ENCODE peak calls at places on chromosome 13, in four cellular contexts. One of them, this sample, is unnamed.
A peak's percentile ranks its signal among the peaks of the same experiment; 100 is the strongest.

GRCh38 chr13:72634859-72635258 is 92.6 kb downstream of the MZT1 start:
- DNase-seq in esophagus squamous epithelium: no peak
- DNase-seq in uterus: no peak
- DNase-seq in cardiac fibroblast: no peak
- DNase-seq in this sample: no peak

GRCh38 chr13:20528451-20528850 is 2.8 kb upstream of the CRYL1 start:
- DNase-seq in esophagus squamous epithelium: no peak
- DNase-seq in uterus: no peak
- DNase-seq in cardiac fibroblast: no peak
- DNase-seq in this sample: no peak

GRCh38 chr13:97573011-97573410 is 139.0 kb downstream of the RAP2A start:
- DNase-seq in esophagus squamous epithelium: no peak
- DNase-seq in uterus: no peak
- DNase-seq in cardiac fibroblast: no peak
- DNase-seq in this sample: no peak

GRCh38 chr13:25065974-25066770 is 29.8 kb upstream of the PABPC3 start:
- DNase-seq in esophagus squamous epithelium: no peak
- DNase-seq in uterus: no peak
- DNase-seq in cardiac fibroblast: no peak
- DNase-seq in this sample: no peak

GRCh38 chr13:29595380-29596063 is at the start of gene SLC7A1:
- DNase-seq in esophagus squamous epithelium: peak; percentile 16
- DNase-seq in uterus: peak; percentile 77
- DNase-seq in cardiac fibroblast: peak; percentile 71
- DNase-seq in this sample: peak; percentile 44

GRCh38 chr13:95644611-95645052 is at the start of gene DZIP1:
- DNase-seq in esophagus squamous epithelium: no peak
- DNase-seq in uterus: peak; percentile 85
- DNase-seq in cardiac fibroblast: peak; percentile 87
- DNase-seq in this sample: peak; percentile 74

GRCh38 chr13:108962652-108963051 is 333.2 kb downstream of the MYO16 start:
- DNase-seq in esophagus squamous epithelium: no peak
- DNase-seq in uterus: no peak
- DNase-seq in cardiac fibroblast: peak; percentile 34
- DNase-seq in this sample: no peak

GRCh38 chr13:94661396-94661795 is 50.9 kb downstream of the SOX21 start:
- DNase-seq in esophagus squamous epithelium: no peak
- DNase-seq in uterus: no peak
- DNase-seq in cardiac fibroblast: no peak
- DNase-seq in this sample: no peak

GRCh38 chr13:27496851-27497250 is 46.5 kb upstream of the MTIF3 start:
- DNase-seq in esophagus squamous epithelium: no peak
- DNase-seq in uterus: no peak
- DNase-seq in cardiac fibroblast: no peak
- DNase-seq in this sample: no peak

GRCh38 chr13:68368922-68369321 is 1138.8 kb upstream of the PCDH9 start:
- DNase-seq in esophagus squamous epithelium: no peak
- DNase-seq in uterus: no peak
- DNase-seq in cardiac fibroblast: no peak
- DNase-seq in this sample: no peak

GRCh38 chr13:49296659-49297058 is 48.9 kb downstream of the CDADC1 start:
- DNase-seq in esophagus squamous epithelium: no peak
- DNase-seq in uterus: no peak
- DNase-seq in cardiac fibroblast: no peak
- DNase-seq in this sample: no peak

GRCh38 chr13:49240017-49240416 is 7.7 kb upstream of the CDADC1 start:
- DNase-seq in esophagus squamous epithelium: no peak
- DNase-seq in uterus: no peak
- DNase-seq in cardiac fibroblast: peak; percentile 66
- DNase-seq in this sample: no peak

GRCh38 chr13:106507560-106508274 is 27.7 kb downstream of the EFNB2 start:
- DNase-seq in esophagus squamous epithelium: no peak
- DNase-seq in uterus: peak; percentile 25
- DNase-seq in cardiac fibroblast: peak; percentile 97
- DNase-seq in this sample: no peak

GRCh38 chr13:43046259-43046658 is 22.9 kb downstream of the DNAJC15 start:
- DNase-seq in esophagus squamous epithelium: no peak
- DNase-seq in uterus: no peak
- DNase-seq in cardiac fibroblast: no peak
- DNase-seq in this sample: no peak

GRCh38 chr13:47291116-47291656 is 394.3 kb upstream of the HTR2A start:
- DNase-seq in esophagus squamous epithelium: no peak
- DNase-seq in uterus: no peak
- DNase-seq in cardiac fibroblast: no peak
- DNase-seq in this sample: no peak

GRCh38 chr13:33541962-33542308 is 256.4 kb upstream of the STARD13 start:
- DNase-seq in esophagus squamous epithelium: no peak
- DNase-seq in uterus: no peak
- DNase-seq in cardiac fibroblast: no peak
- DNase-seq in this sample: no peak

GRCh38 chr13:31722684-31723083 is 16.6 kb upstream of the RXFP2 start:
- DNase-seq in esophagus squamous epithelium: no peak
- DNase-seq in uterus: no peak
- DNase-seq in cardiac fibroblast: peak; percentile 8
- DNase-seq in this sample: no peak

GRCh38 chr13:96816261-96816660 is 178.0 kb downstream of the OXGR1 start:
- DNase-seq in esophagus squamous epithelium: no peak
- DNase-seq in uterus: no peak
- DNase-seq in cardiac fibroblast: peak; percentile 92
- DNase-seq in this sample: no peak

GRCh38 chr13:36997716-36998427 is 1.3 kb downstream of the ALG5 start:
- DNase-seq in esophagus squamous epithelium: no peak
- DNase-seq in uterus: no peak
- DNase-seq in cardiac fibroblast: peak; percentile 58
- DNase-seq in this sample: no peak

GRCh38 chr13:97429681-97430081 is 4.3 kb upstream of the RAP2A start:
- DNase-seq in esophagus squamous epithelium: no peak
- DNase-seq in uterus: no peak
- DNase-seq in cardiac fibroblast: peak; percentile 55
- DNase-seq in this sample: no peak

GRCh38 chr13:68551701-68552522 is 1321.8 kb upstream of the PCDH9 start:
- DNase-seq in esophagus squamous epithelium: no peak
- DNase-seq in uterus: no peak
- DNase-seq in cardiac fibroblast: no peak
- DNase-seq in this sample: no peak

GRCh38 chr13:98507060-98507797 is 69.7 kb downstream of the STK24 start:
- DNase-seq in esophagus squamous epithelium: no peak
- DNase-seq in uterus: no peak
- DNase-seq in cardiac fibroblast: no peak
- DNase-seq in this sample: peak; percentile 80

DNA sequence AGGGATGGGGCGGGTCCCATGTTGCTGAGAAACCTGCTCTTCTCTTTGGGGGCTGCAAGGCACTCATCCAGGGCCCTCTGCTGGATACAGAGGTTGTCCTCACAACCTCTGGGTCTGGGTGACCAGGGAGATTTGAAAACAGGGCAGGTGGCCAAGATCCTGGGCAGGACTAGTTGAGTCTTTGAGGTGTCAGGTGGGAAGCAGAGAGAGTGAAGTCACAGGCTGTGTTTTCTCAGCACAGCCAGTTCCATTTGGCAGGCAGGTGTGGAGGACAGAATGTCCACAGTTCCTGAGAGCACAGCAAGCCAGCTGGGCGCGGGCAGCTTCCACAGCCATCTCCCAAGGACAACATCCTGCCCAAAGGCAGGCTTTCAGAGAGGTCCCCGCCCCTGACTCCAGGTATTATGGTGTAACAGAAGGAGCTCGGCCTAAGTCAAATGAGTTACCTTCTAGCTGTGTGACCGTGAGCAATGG is 118.8 kb downstream of the NUFIP1 start:
- DNase-seq in esophagus squamous epithelium: no peak
- DNase-seq in uterus: no peak
- DNase-seq in cardiac fibroblast: no peak
- DNase-seq in this sample: peak; percentile 30
- TF ChIP-seq CTCF in esophagus squamous epithelium: no peak
- TF ChIP-seq CTCF in uterus: no peak
- TF ChIP-seq CTCF in cardiac fibroblast: no peak
- TF ChIP-seq CTCF in this sample: peak; percentile 30

GRCh38 chr13:110562696-110563462 is 1.4 kb upstream of the RAB20 start:
- DNase-seq in esophagus squamous epithelium: no peak
- DNase-seq in uterus: no peak
- DNase-seq in cardiac fibroblast: no peak
- DNase-seq in this sample: no peak
- H3K4me3 ChIP-seq in esophagus squamous epithelium: peak overlapping the region; percentile 86
- H3K4me3 ChIP-seq in uterus: peak overlapping the region; percentile 51
- H3K4me3 ChIP-seq in cardiac fibroblast: peak overlapping the region; percentile 86
- H3K4me3 ChIP-seq in this sample: peak overlapping the region; percentile 87

GRCh38 chr13:40779796-40780285 is 8.9 kb upstream of the MRPS31 start:
- DNase-seq in esophagus squamous epithelium: no peak
- DNase-seq in uterus: no peak
- DNase-seq in cardiac fibroblast: no peak
- DNase-seq in this sample: no peak

GRCh38 chr13:40780822-40781401 is 8.5 kb upstream of the SLC25A15 start:
- DNase-seq in esophagus squamous epithelium: no peak
- DNase-seq in uterus: no peak
- DNase-seq in cardiac fibroblast: peak; percentile 19
- DNase-seq in this sample: no peak

GRCh38 chr13:40777166-40777956 is 6.4 kb upstream of the MRPS31 start:
- DNase-seq in esophagus squamous epithelium: no peak
- DNase-seq in uterus: no peak
- DNase-seq in cardiac fibroblast: peak; percentile 72
- DNase-seq in this sample: peak; percentile 47

GRCh38 chr13:40777957-40778235 is 6.9 kb upstream of the MRPS31 start:
- DNase-seq in esophagus squamous epithelium: no peak
- DNase-seq in uterus: no peak
- DNase-seq in cardiac fibroblast: no peak
- DNase-seq in this sample: no peak

GRCh38 chr13:40779049-40779448 is 8.1 kb upstream of the MRPS31 start:
- DNase-seq in esophagus squamous epithelium: no peak
- DNase-seq in uterus: no peak
- DNase-seq in cardiac fibroblast: no peak
- DNase-seq in this sample: no peak
- TF ChIP-seq CTCF in esophagus squamous epithelium: no peak
- TF ChIP-seq CTCF in uterus: no peak
- TF ChIP-seq CTCF in cardiac fibroblast: no peak
- TF ChIP-seq CTCF in this sample: no peak

GRCh38 chr13:91868351-91868750 is 469.9 kb downstream of the GPC5 start:
- DNase-seq in esophagus squamous epithelium: no peak
- DNase-seq in uterus: no peak
- DNase-seq in cardiac fibroblast: no peak
- DNase-seq in this sample: no peak
- H3K4me3 ChIP-seq in esophagus squamous epithelium: no peak overlapping the region
- H3K4me3 ChIP-seq in uterus: no peak overlapping the region
- H3K4me3 ChIP-seq in cardiac fibroblast: no peak overlapping the region
- H3K4me3 ChIP-seq in this sample: no peak overlapping the region

DNA sequence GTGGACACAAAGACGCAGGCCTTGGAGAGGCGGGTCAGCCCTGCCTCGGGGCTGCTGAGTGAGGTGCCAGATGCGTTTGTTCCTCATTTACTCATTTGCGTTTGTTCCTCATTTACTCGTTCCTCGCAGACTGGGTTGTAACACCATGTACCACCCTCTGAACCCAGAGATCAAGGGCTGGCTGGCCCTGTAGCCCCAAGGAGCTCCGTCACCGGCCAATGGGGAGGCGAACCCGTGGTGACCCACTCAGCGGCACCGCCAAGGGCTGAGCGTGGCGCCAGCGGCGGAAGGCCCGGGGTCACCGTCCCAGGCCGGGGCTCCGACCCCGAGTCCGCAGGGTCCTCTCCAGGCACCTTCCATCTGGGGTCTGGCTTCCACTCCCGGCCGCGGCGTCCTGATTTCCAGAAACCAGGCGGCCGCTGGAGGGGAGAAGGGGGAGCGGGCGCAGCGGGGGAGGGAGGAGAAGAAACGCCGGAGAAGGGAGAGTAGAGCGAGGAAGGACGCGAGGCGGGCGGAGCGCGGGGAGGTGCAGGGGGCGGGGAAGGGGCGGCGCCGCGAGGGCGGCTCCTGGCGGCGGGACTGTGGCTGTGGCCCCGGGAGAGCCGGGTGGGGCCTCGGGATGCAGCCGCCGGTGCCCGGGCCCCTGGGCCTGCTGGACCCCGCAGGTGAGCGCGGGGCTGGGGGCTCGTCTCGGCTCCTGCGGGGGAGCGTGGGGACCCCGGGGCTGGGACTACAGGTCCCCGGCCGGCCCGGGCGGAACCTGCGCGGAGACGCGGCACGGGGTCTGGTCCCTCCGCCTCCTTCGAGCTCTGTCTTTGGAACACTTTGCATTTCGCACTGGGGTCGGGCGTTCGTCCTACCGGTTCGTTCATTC is at the start of gene TMEM255B:
- DNase-seq in esophagus squamous epithelium: peak; percentile 32
- DNase-seq in uterus: peak; percentile 88
- DNase-seq in cardiac fibroblast: peak; percentile 66
- DNase-seq in this sample: peak; percentile 89
- TF ChIP-seq CTCF in esophagus squamous epithelium: peak; percentile 42
- TF ChIP-seq CTCF in uterus: peak; percentile 34
- TF ChIP-seq CTCF in cardiac fibroblast: no peak
- TF ChIP-seq CTCF in this sample: peak; percentile 40